ENCODE peak calls at places on chromosomes 11 and 22, in four cellular contexts. C is astrocyte; E is effector memory CD4-positive, alpha-beta T cell; W is mesendoderm. F is an unnamed sample.

GRCh38 chr11:120964857-120965256 is 59.0 kb upstream of the TBCEL start:
- DNase-seq in E (no peak), C (peak; percentile 66), W (no peak), F (no peak)

GRCh38 chr11:60952742-60953170 is 780 bp upstream of the SLC15A3 start:
- DNase-seq in W (peak; percentile 26), E (no peak), C (no peak), F (no peak)

GRCh38 chr11:58390551-58391063 is 16.1 kb downstream of the OR5B3 start:
- DNase-seq in E (no peak), W (no peak), C (no peak), F (no peak)

GRCh38 chr11:122741613-122742012 is 86.1 kb downstream of the UBASH3B start:
- DNase-seq in C (no peak), W (no peak), E (no peak), F (no peak)

GRCh38 chr22:22450343-22450839 is 58.2 kb downstream of the ZNF280B start:
- DNase-seq in E (no peak), W (no peak), C (no peak), F (no peak)

GRCh38 chr11:111347723-111348115 is 31.4 kb downstream of the POU2AF1 start:
- DNase-seq in E (no peak), C (peak; percentile 23), W (no peak), F (no peak)

GRCh38 chr22:39601180-39601535 is 30.6 kb downstream of the CACNA1I start:
- DNase-seq in W (no peak), C (no peak), E (no peak), F (no peak)

GRCh38 chr11:121814962-121815361 is 301.1 kb downstream of the BLID start:
- DNase-seq in E (no peak), C (peak; percentile 60), W (no peak), F (no peak)

GRCh38 chr11:235998-236773 is at the start of gene SIRT3:
- DNase-seq in E (peak; percentile 84), C (peak; percentile 56), W (peak; percentile 93), F (peak; percentile 83)

GRCh38 chr11:47941907-47942558 is 38.3 kb upstream of the PTPRJ start:
- DNase-seq in W (peak; percentile 68), C (no peak), E (no peak), F (no peak)

GRCh38 chr11:98842187-98842586 is 178.6 kb upstream of the CNTN5 start:
- DNase-seq in E (no peak), W (no peak), C (no peak), F (no peak)

GRCh38 chr22:42389137-42389536 is 43.1 kb downstream of the NFAM1 start:
- DNase-seq in E (no peak), W (no peak), C (no peak), F (no peak)

GRCh38 chr11:8832571-8833260 is 78.3 kb upstream of the AKIP1 start:
- DNase-seq in W (peak; percentile 87), E (no peak), C (peak; percentile 88), F (no peak)

GRCh38 chr22:48645766-48646165 is 1181.9 kb downstream of the BRD1 start:
- DNase-seq in C (no peak), W (no peak), E (no peak), F (no peak)
- H3K4me1 ChIP-seq in C (no peaks in the 10 kb centered on the region), W (no peaks in the 10 kb centered on the region), E (no peaks in the 10 kb centered on the region), F (no peaks in the 10 kb centered on the region)

GRCh38 chr11:65916391-65916790 is 2.5 kb downstream of the C11orf68 start:
- DNase-seq in W (no peak), C (no peak), E (no peak), F (no peak)
- H3K4me1 ChIP-seq in W (peaks cover 5% of the 10 kb centered on the region), C (peaks cover 73% of the 10 kb centered on the region), E (peaks cover 32% of the 10 kb centered on the region), F (peaks cover 41% of the 10 kb centered on the region)

GRCh38 chr11:67264260-67264659 is 2.0 kb upstream of the GRK2 start:
- DNase-seq in E (no peak), W (no peak), C (no peak), F (no peak)
- H3K4me1 ChIP-seq in E (peaks cover 41% of the 10 kb centered on the region), W (peaks cover 9% of the 10 kb centered on the region), C (peaks cover 29% of the 10 kb centered on the region), F (peaks cover 45% of the 10 kb centered on the region)

GRCh38 chr22:20128902-20129746 is 2.5 kb upstream of the ZDHHC8 start:
- DNase-seq in W (peak; percentile 61), E (peak; percentile 23), C (no peak), F (peak; percentile 38)

GRCh38 chr22:20127869-20128618 is 3.6 kb upstream of the ZDHHC8 start:
- DNase-seq in C (no peak), E (no peak), W (no peak), F (no peak)

GRCh38 chr22:20129747-20130014 is 1.9 kb upstream of the ZDHHC8 start:
- DNase-seq in W (no peak), E (no peak), C (no peak), F (no peak)

GRCh38 chr22:20127318-20127868 is 4.2 kb upstream of the ZDHHC8 start:
- DNase-seq in C (no peak), E (no peak), W (no peak), F (no peak)

DNA sequence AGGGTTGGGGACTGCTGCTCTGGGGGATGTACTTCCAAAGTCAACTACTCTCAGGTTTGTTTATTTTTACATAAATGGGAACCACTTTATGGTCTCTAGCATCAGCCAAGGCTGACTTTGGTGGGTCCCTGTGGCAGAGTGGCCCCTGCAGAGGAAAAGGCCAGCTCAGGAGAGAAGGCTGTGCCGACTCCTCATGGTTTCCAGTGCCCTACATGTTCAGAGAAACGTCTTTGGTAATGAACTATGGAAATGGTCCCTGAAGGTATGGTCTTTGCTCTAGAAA is 3.0 kb upstream of the ZDHHC8 start:
- DNase-seq in W (no peak), C (no peak), E (no peak), F (no peak)
- H3K4me1 ChIP-seq in W (no peaks in the 10 kb centered on the region), C (peaks cover 8% of the 10 kb centered on the region), E (peaks cover 17% of the 10 kb centered on the region), F (peaks cover 37% of the 10 kb centered on the region)

GRCh38 chr11:68495872-68496271 is 35.3 kb downstream of the PPP6R3 start:
- DNase-seq in E (no peak), W (no peak), C (no peak), F (no peak)

GRCh38 chr11:68497761-68498160 is 37.2 kb downstream of the PPP6R3 start:
- DNase-seq in W (no peak), C (no peak), E (no peak), F (no peak)

GRCh38 chr11:68498313-68498712 is 37.8 kb downstream of the PPP6R3 start:
- DNase-seq in W (no peak), E (no peak), C (no peak), F (no peak)

GRCh38 chr11:68501813-68502212 is 41.3 kb downstream of the PPP6R3 start:
- DNase-seq in C (no peak), E (no peak), W (no peak), F (no peak)

DNA sequence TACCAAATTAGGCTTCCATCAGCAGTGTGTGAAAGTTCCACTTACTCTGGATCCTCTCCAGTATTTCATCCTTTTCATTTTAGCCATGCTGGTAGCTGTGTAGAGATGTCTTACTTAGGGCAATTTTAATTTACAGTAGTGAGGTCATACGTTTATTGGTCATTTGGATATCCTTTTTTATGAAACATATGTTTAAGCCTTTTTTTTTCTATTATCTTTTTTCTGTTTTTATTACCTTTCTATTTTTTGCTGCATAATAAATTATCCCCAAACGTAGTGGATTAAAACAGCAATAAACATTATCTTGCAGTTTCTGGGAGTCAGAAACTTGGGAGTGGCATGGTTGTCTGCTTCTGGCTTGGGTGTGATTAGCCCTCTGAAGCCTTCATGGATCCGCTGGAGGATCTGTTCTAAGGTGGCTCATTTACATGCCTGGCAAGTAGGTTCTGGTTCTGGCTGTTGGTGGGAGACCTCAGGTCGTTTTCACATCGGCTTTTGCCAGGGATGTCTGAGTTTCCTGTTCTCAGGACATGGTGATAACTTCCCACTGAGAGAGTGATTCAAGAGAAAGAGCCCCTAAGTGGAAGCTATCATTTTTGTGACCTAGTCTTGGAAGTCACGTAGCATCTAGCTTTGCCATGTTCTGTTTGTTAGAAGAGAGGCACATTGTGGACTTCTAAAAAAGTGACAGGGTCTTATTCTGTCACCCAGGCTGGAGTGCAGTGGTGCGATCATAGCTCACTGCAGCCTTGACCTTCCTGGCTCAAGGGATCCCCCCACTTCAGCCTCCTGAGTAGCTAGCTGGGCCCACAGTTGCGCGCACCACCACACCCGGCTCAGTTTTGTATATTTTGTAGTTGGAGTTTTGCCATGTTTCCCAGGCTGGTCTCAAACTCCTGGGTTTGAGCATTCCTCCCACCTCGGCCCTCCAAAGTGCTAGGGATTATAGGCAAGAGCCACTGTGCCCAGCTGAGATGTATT is 38.6 kb downstream of the PPP6R3 start:
- DNase-seq in E (no peak), C (no peak), W (peak; percentile 86), F (no peak)
- H3K4me1 ChIP-seq in E (peaks cover 23% of the 10 kb centered on the region), C (no peaks in the 10 kb centered on the region), W (peaks cover 12% of the 10 kb centered on the region), F (peaks cover 63% of the 10 kb centered on the region)

DNA sequence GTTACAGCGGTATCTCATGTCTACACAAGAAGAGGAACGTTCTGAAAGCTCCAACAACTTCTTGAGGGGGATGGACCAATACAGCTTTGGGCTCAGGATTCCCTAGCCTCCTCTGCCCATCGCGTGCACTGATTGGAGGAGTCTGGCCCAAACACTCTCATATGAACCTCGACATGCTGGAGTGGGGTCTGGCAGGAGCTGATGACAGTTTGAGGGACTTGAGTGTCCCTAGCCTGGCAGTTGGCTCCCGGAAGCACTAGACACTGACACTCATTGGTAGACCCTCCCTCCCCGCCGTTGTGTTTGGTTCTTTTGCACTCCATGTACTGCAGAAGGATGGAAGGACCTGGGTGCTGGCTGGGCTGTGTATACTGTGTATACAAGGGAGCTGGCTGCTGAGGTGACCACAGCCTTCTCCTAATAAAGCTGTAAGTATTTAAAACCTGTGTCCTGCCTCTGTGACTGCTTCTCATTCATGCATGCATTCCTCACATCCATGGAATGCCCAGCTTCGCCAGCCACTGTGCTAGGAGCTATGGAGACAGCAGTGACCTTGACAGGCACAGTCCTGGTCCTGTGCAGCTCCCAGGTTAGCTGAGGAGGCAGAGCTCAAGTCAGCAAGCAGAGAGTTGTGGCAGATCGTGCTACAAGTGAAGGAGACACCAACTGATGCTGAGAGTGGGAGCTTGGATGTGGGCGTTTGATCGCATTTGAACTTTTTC is 27.9 kb downstream of the ADAMTS15 start:
- DNase-seq in E (no peak), W (peak; percentile 62), C (no peak), F (no peak)
- H3K4me1 ChIP-seq in E (no peaks in the 10 kb centered on the region), W (peaks cover 5% of the 10 kb centered on the region), C (peaks cover 48% of the 10 kb centered on the region), F (no peaks in the 10 kb centered on the region)

GRCh38 chr11:100684101-100685065 is 2.7 kb upstream of the ARHGAP42 start:
- DNase-seq in W (no peak), E (no peak), C (peak; percentile 52), F (no peak)
- H3K4me1 ChIP-seq in W (no peaks in the 10 kb centered on the region), E (no peaks in the 10 kb centered on the region), C (peaks cover 22% of the 10 kb centered on the region), F (peaks cover 6% of the 10 kb centered on the region)

DNA sequence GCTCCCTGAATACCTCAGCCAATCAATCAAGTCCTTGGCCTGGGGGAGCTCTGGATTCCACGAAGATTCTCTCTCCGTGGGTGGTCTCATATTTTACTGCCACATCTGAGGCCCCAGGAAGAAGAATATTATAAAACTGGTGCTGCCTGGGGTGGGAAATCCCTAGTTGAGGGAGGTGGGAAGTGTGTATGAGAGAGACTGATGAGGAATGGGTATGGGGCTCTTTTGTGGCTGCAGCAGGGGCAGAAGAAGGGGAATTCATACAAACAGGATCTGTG is 71.5 kb downstream of the SYN3 start:
- DNase-seq in W (no peak), E (no peak), C (no peak), F (no peak)
- H3K4me1 ChIP-seq in W (no peaks in the 10 kb centered on the region), E (no peaks in the 10 kb centered on the region), C (no peaks in the 10 kb centered on the region), F (no peaks in the 10 kb centered on the region)

DNA sequence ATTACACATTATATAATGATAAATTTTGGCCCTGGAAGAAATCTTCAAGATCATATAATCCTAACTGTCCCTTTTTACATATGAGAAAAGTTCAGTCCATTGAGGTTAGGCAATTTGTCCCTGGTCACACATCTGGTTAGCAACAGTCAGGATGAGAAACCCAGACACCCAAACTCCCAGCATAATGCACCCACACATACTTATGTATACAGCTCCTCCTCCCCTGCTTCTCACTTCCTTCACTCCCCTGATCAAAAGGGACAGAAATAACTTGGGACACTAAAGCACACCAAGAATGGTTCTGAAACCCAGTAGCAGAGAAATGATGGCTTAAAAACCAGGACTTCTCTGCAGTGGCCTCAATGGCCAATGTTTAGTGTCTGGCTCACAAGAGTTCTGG is 11.1 kb downstream of the NUMA1 start:
- DNase-seq in C (peak; percentile 25), E (no peak), W (no peak), F (no peak)
- H3K4me1 ChIP-seq in C (peaks cover 46% of the 10 kb centered on the region), E (no peaks in the 10 kb centered on the region), W (peaks cover 19% of the 10 kb centered on the region), F (no peaks in the 10 kb centered on the region)

F was measured in CD8-positive, alpha-beta T cell.